ENCODE peak calls at places on chromosomes 4 and X, in ten cellular contexts. U is uterus, S is transverse colon, G is heart left ventricle, P is sigmoid colon, M is HCT116, A is IMR-90, X is tibial nerve, H is prostate gland, F is A549. B is an unnamed sample.

GRCh38 chr4:143654571-143654970 is 45.9 kb downstream of the FREM3 start:
- DNase-seq in U (no peak), S (no peak), G (no peak), P (no peak), M (no peak), A (no peak), X (no peak), H (no peak), F (no peak), B (no peak)

GRCh38 chr4:140099993-140100392 is 54.0 kb downstream of the MAML3 start:
- DNase-seq in U (no peak), S (peak; percentile 38), G (peak; percentile 49), P (peak; percentile 76), M (no peak), A (peak; percentile 28), X (no peak), H (no peak), F (no peak), B (no peak)

GRCh38 chrX:20530319-20530979 is 263.7 kb upstream of the RPS6KA3 start:
- DNase-seq in U (peak; percentile 40), S (peak; percentile 57), G (peak; percentile 33), P (peak; percentile 74), M (peak; percentile 29), A (peak; percentile 64), X (peak; percentile 44), H (peak; percentile 32), F (peak; percentile 41), B (peak; percentile 26)

GRCh38 chr4:8766610-8767009 is 105.0 kb downstream of the HMX1 start:
- DNase-seq in U (no peak), S (no peak), G (no peak), P (peak; percentile 36), M (no peak), A (no peak), X (no peak), H (no peak), F (no peak), B (no peak)

GRCh38 chrX:137916090-137916746 is 350.3 kb downstream of the ZIC3 start:
- DNase-seq in U (no peak), S (no peak), G (no peak), P (no peak), M (no peak), A (no peak), X (no peak), H (no peak), F (no peak), B (no peak)

GRCh38 chr4:189090174-189090814 is 850.4 kb upstream of the FRG1 start:
- DNase-seq in U (no peak), S (no peak), G (no peak), P (no peak), M (peak; percentile 19), A (peak; percentile 45), X (no peak), H (no peak), F (peak; percentile 13), B (no peak)

GRCh38 chr4:123182289-123182688 is 214.3 kb upstream of the SPRY1 start:
- DNase-seq in U (no peak), S (no peak), G (no peak), P (no peak), M (no peak), A (no peak), X (no peak), H (no peak), F (no peak), B (no peak)

GRCh38 chr4:10977534-10977933 is 293.0 kb upstream of the CLNK start:
- DNase-seq in U (no peak), S (no peak), G (no peak), P (no peak), M (no peak), A (no peak), X (no peak), H (no peak), F (no peak), B (no peak)

GRCh38 chrX:17007134-17007768 is 60.8 kb downstream of the REPS2 start:
- DNase-seq in U (no peak), S (no peak), G (peak; percentile 15), P (no peak), M (no peak), A (no peak), X (no peak), H (no peak), F (peak; percentile 10), B (no peak)

GRCh38 chr4:65383589-65384305 is 286.5 kb downstream of the EPHA5 start:
- DNase-seq in U (no peak), S (no peak), G (no peak), P (no peak), M (no peak), A (no peak), X (no peak), H (no peak), F (peak; percentile 0), B (no peak)

DNA sequence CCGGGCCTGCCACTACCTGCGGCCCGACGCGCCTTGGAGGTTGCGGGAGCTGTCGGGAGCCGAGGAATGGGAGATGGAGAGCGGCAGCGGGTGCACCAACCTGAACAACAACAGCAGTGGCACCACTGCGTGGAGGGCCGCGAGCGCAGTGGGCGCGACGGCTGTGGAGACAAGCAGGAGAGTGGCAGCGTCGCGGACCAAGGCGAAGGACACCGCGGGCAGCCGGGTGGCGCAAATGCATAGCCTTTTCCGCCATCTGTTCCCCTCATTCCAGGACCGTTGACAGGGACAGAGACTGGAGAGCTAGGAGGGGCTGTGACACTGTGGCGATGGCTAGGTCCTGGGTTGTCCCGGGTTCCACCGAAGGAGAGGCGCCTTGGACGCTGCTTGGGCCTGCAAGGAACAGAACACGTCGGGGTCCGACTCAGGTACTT is 962 bp downstream of the SOWAHD start:
- DNase-seq in U (no peak), S (no peak), G (no peak), P (no peak), M (no peak), A (no peak), X (no peak), H (no peak), F (no peak), B (no peak)
- H3K4me3 ChIP-seq in U (peak overlapping the region; percentile 43), S (peak overlapping the region; percentile 45), G (peak overlapping the region; percentile 46), P (peak overlapping the region; percentile 49), M (no peak overlapping the region), A (peak overlapping the region; percentile 46), X (peak overlapping the region; percentile 53), H (no peak overlapping the region), F (no peak overlapping the region), B (peak overlapping the region; percentile 43)

GRCh38 chr4:17577660-17578481 is 873 bp downstream of the LAP3 start:
- DNase-seq in U (peak; percentile 40), S (peak; percentile 57), G (peak; percentile 59), P (peak; percentile 83), M (no peak), A (peak; percentile 4), X (no peak), H (peak; percentile 20), F (peak; percentile 13), B (peak; percentile 58)
- TF ChIP-seq CTCF in U (no peak), S (no peak), G (no peak), P (no peak), M (no peak), A (no peak), X (no peak), H (no peak), F (no peak), B (no peak)

GRCh38 chr4:147731611-147732515 is at the start of gene ARHGAP10:
- DNase-seq in U (peak; percentile 75), S (peak; percentile 66), G (peak; percentile 81), P (peak; percentile 92), M (no peak), A (peak; percentile 82), X (peak; percentile 42), H (peak; percentile 58), F (peak; percentile 57), B (peak; percentile 37)
- TF ChIP-seq POLR2A in U (peak; percentile 70), S (no peak), G (peak; percentile 67), P (no peak), M (peak; percentile 53), A (peak; percentile 73), X (peak; percentile 73), H (peak; percentile 12), F (peak; percentile 44), B (no peak)

GRCh38 chr4:16461362-16461761 is 235.1 kb upstream of the TAPT1 start:
- DNase-seq in U (no peak), S (no peak), G (no peak), P (no peak), M (no peak), A (no peak), X (no peak), H (no peak), F (no peak), B (no peak)

GRCh38 chr4:16457944-16458343 is 231.7 kb upstream of the TAPT1 start:
- DNase-seq in U (no peak), S (no peak), G (no peak), P (no peak), M (no peak), A (peak; percentile 33), X (no peak), H (no peak), F (no peak), B (no peak)
- H3K4me3 ChIP-seq in U (no peak overlapping the region), S (no peak overlapping the region), G (no peak overlapping the region), P (no peak overlapping the region), M (no peak overlapping the region), A (no peak overlapping the region), X (no peak overlapping the region), H (no peak overlapping the region), F (no peak overlapping the region), B (no peak overlapping the region)

DNA sequence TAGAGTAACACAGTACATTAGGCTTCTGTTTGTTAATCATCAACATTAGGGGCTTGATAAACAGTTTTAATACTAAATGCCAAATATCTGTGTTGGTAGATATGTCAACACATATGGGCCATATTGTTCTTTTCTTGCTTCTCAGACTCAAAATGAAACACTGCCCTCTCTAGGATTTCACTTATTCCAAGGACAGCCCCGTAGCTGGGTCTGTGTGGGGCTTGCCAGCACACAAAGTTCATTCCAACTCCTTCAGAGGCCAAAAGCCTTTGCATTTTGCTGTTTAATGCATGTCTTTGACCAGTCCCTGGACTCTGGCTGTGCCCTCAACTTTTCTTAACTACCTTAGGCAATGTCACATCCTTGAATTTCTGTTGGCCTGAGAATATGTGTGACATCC is 102.0 kb upstream of the ZNF827 start:
- DNase-seq in U (no peak), S (no peak), G (no peak), P (no peak), M (no peak), A (no peak), X (no peak), H (no peak), F (no peak), B (no peak)
- TF ChIP-seq CTCF in U (no peak), S (no peak), G (no peak), P (no peak), M (no peak), A (no peak), X (no peak), H (no peak), F (no peak), B (no peak)